ENCODE peak calls at places on chromosome 14, in four cellular contexts. X, Z, Q and M are unnamed samples. For H3K4me1, the result is how much of the 10 kb centered on the place peaks cover.

GRCh38 chr14:84250863-84251262 is 1279.1 kb upstream of the FLRT2 start:
- DNase-seq in Z (no peak), X (no peak), Q (no peak), M (no peak)

GRCh38 chr14:89990218-89990617 is 34.5 kb downstream of the TDP1 start:
- DNase-seq in Q (no peak), X (no peak), Z (no peak), M (no peak)

GRCh38 chr14:104550340-104550848 is 29.2 kb upstream of the C14orf180 start:
- DNase-seq in Z (peak), Q (no peak), X (no peak), M (no peak)

GRCh38 chr14:102058146-102058545 is 28.7 kb downstream of the HSP90AA1 start:
- DNase-seq in X (no peak), Z (no peak), Q (no peak), M (no peak)

GRCh38 chr14:52835122-52835903 is 43.9 kb upstream of the GNPNAT1 start:
- DNase-seq in Q (no peak), X (no peak), Z (no peak), M (no peak)

GRCh38 chr14:86574026-86574777 is 1044.3 kb downstream of the FLRT2 start:
- DNase-seq in Z (no peak), X (no peak), Q (no peak), M (no peak)

GRCh38 chr14:52834440-52834842 is 43.0 kb upstream of the GNPNAT1 start:
- DNase-seq in Z (no peak), Q (no peak), X (no peak), M (no peak)

GRCh38 chr14:23387916-23388882 is 11.4 kb downstream of the CMTM5 start:
- DNase-seq in Q (no peak), X (no peak), Z (no peak), M (peak)

GRCh38 chr14:73739174-73739898 is 25.2 kb upstream of the PNMA1 start:
- DNase-seq in Q (no peak), Z (no peak), X (no peak), M (no peak)

GRCh38 chr14:90483551-90483950 is 86.7 kb downstream of the CALM1 start:
- DNase-seq in Q (no peak), X (peak), Z (no peak), M (peak)

GRCh38 chr14:86574778-86575129 is 1044.8 kb downstream of the FLRT2 start:
- DNase-seq in X (no peak), Q (no peak), Z (no peak), M (no peak)

GRCh38 chr14:54976316-54976715 is 50.6 kb downstream of the WDHD1 start:
- DNase-seq in Q (no peak), X (no peak), Z (no peak), M (no peak)

GRCh38 chr14:90681889-90682429 is 134.3 kb downstream of the TTC7B start:
- DNase-seq in Q (no peak), X (peak), Z (no peak), M (no peak)

GRCh38 chr14:101087614-101088394 is 184.3 kb upstream of the RTL1 start:
- DNase-seq in Z (no peak), Q (peak), X (peak), M (no peak)

GRCh38 chr14:92385561-92385960 is 62.6 kb downstream of the SLC24A4 start:
- DNase-seq in Q (no peak), Z (no peak), X (no peak), M (no peak)
- H3K4me1 ChIP-seq in Q (under half), Z (under half), X (under half), M (under half)

DNA sequence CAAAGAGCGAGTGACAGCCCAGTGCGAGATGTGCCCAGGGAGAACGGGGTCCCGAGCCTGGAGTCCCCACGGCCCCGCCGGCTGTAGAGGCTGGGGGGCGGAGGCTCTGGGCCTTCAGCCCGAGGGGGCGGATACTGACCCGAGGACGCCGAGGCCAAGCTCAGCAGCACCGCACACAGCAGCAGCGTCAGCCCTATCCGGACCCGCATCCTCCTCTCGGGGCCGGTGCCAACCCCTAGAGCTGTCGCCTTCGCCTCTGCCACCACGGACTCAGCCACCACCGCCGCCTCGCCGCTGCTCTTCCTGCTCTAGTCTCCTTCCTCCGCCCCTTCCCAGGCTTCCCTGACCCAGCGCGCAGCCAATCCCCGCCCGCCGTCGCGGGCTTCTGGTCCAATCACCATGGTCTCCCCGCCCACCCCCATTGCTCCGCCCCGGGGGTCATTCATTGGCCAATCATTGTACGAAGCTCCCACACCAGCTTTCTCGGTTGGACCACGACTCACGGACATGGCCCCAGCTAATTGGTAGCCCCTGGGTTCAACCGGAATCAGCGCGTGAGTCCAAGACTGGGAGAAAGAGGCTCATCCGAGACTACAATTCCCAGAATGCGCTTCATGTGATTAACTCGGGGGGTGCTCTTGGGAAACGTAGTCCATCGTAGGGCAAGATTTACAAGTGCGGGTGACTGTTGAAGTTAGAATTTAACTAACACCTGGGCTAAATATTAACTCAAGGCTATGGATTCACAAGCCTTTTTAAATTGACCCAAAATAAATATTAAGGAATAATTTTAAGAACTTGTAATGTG is at the start of gene SEL1L:
- DNase-seq in X (peak), Q (peak), Z (peak), M (peak)
- TF ChIP-seq POLR2A in X (peak), Q (peak), Z (peak), M (peak)

GRCh38 chr14:95500772-95501401 is 15.6 kb downstream of the SYNE3 start:
- DNase-seq in Q (peak), Z (peak), X (no peak), M (peak)

GRCh38 chr14:95502381-95502950 is 14.0 kb downstream of the SYNE3 start:
- DNase-seq in Z (peak), X (no peak), Q (no peak), M (no peak)

GRCh38 chr14:95504135-95505029 is 12.1 kb downstream of the SYNE3 start:
- DNase-seq in X (no peak), Q (no peak), Z (no peak), M (no peak)

GRCh38 chr14:95505030-95505589 is 11.3 kb downstream of the SYNE3 start:
- DNase-seq in Z (no peak), Q (no peak), X (no peak), M (no peak)

DNA sequence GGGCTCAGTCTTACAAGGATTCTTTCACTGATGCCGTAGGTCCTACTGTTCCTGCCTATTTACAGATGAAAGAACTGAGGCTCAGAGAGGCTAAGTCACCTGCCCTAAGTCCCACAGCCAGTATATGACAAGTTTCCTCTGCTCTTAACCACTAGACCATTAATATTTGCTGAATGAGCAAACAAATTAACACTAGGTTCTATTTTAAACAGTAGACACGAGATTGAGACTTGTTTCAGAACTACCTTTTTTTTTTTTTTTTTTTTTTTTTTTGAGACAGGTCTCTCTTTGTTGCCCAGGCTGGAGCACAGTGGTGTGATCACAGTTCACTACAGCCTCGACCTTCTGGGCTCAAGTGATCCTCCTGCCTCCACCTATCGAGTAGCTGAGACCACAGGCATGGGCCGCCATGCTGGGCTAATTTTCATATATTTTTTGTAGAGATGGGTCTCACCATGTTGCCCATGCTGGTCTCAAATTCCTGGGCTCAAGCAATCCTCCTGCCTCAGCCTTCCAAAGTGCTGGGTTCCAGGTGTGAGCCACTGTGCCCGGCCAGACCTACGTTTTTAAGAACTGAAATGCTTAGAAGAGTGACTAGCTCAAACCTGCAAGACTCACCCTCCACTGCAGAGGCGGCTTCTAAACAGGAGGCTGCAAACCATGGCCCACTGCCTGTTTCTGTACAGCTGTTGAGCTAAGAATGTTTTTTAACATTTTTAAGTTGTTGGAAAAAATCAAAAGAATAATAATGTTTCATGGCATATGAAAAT is 12.9 kb downstream of the SYNE3 start:
- DNase-seq in Z (no peak), X (no peak), Q (no peak), M (no peak)
- H3K4me1 ChIP-seq in Z (under half), X (under half), Q (half or more), M (under half)

GRCh38 chr14:105908006-105908405 is 381.6 kb downstream of the TMEM121 start:
- DNase-seq in Q (no peak), X (no peak), Z (no peak), M (no peak)
- TF ChIP-seq POLR2A in Q (no peak), X (no peak), Z (no peak), M (no peak)

DNA sequence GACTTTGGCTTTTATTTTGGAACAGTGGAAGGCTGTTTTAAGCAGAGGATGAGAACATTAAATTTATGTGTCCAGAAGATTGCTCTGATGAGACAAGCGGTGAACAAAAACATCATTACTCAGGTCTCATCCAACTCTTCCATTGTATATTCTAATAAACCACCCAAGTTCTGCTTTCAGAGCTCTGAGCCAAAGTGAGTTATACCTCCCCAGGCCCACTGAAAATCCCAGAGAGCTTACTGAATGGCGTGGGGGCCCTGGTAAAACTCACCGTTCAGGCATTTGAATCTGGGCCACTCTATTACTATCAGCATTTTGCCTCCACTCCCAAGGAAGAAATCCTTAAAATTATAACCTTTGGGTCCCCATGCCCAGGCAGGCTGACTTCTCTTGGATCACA is 122.0 kb upstream of the HIF1A start:
- DNase-seq in X (no peak), Z (no peak), Q (no peak), M (no peak)
- H3K4me1 ChIP-seq in X (under half), Z (under half), Q (under half), M (under half)

DNA sequence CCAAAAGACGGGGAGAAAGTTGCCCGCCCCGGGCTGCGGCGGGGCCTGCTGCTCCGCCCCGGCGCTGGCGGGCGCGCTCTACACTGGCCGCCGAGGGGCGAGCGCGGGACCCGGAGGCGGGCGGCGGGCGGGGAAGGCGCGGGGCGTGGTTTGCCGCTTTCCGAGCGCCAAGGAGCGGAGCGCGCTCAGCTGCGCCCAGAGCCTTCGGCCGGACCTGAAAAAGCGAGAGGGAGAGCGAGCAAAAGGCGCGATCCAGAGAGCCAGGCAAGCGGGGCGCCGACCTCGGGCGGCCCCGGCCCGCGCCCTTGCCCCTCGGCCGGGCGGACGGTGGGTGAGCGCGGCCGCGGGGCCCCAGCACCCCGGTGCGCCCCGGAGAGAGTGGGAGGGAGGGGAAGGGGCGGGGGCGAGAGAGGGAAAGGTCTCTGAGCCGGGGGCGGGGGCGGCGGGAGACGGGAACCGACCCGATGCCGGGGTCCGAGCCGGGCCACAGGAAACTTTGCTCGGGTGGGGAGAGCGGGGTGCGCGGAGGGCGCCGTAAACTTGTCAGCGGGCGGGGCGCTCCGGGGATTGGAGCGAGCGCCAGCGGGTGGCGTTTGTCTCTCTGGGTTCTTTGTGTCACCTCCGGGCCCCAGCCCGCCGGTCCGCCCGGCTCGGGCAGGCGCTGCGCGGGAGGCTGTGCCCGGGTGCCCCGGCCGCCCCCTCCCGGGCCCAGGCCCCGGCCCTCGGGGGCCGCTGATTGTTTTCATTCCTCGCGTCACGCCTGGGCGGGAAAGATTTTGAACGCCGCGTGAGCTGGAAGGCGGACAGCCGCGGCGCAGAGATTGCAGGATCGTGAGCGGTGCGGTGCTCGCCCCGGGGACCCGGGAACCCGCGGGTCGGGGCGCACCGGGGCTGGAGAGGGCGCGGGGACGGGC is at the start of gene SYNE2:
- DNase-seq in Z (peak), X (peak), Q (peak), M (peak)
- TF ChIP-seq POLR2A in Z (peak), X (peak), Q (peak), M (no peak)